ENCODE peak calls at places on chromosomes 13 and 19, in five cellular contexts. N is colonic mucosa, Q is IMR-90, K is ovary, D is uterus. J is an unnamed sample.

GRCh38 chr19:5562280-5562679 is 5.5 kb downstream of the TINCR start:
- DNase-seq in N (no peak), Q (no peak), K (no peak), D (no peak), J (no peak)

GRCh38 chr13:21674271-21675009 is 3.6 kb downstream of the FGF9 start:
- DNase-seq in N (peak), Q (no peak), K (no peak), D (no peak), J (no peak)

GRCh38 chr13:113117335-113117872 is 5.2 kb upstream of the F10 start:
- DNase-seq in N (no peak), Q (no peak), K (no peak), D (peak), J (peak)

GRCh38 chr13:35157143-35157755 is 215.2 kb downstream of the NBEA start:
- DNase-seq in N (peak), Q (peak), K (no peak), D (no peak), J (peak)

GRCh38 chr19:10803252-10803651 is 32.8 kb downstream of the TMED1 start:
- DNase-seq in N (no peak), Q (no peak), K (no peak), D (no peak), J (no peak)

GRCh38 chr13:27432612-27433210 is 8.3 kb downstream of the GTF3A start:
- DNase-seq in N (no peak), Q (no peak), K (no peak), D (no peak), J (no peak)

GRCh38 chr19:40681039-40681438 is 9.4 kb downstream of the NUMBL start:
- DNase-seq in N (no peak), Q (no peak), K (no peak), D (no peak), J (no peak)

GRCh38 chr13:99800004-99800403 is 171.6 kb downstream of the ZIC5 start:
- DNase-seq in N (no peak), Q (no peak), K (no peak), D (no peak), J (no peak)

GRCh38 chr19:35805518-35806102 is 7.0 kb downstream of the PRODH2 start:
- DNase-seq in N (no peak), Q (no peak), K (no peak), D (no peak), J (no peak)

GRCh38 chr13:75365724-75366173 is 116.2 kb downstream of the TBC1D4 start:
- DNase-seq in N (no peak), Q (peak), K (no peak), D (no peak), J (peak)

GRCh38 chr19:41174297-41174928 is 18.6 kb upstream of the CYP2S1 start:
- DNase-seq in N (peak), Q (no peak), K (no peak), D (no peak), J (no peak)

GRCh38 chr13:82330499-82330898 is 1551.8 kb downstream of the SLITRK1 start:
- DNase-seq in N (no peak), Q (no peak), K (no peak), D (no peak), J (peak)

GRCh38 chr19:7665076-7665475 is 3.8 kb upstream of the RETN start:
- DNase-seq in N (no peak), Q (peak), K (no peak), D (no peak), J (peak)

GRCh38 chr13:111252449-111253124 is 67.9 kb upstream of the TEX29 start:
- DNase-seq in N (no peak), Q (peak), K (no peak), D (no peak), J (no peak)

GRCh38 chr19:7862413-7862951 is 11.7 kb downstream of the PRR36 start:
- DNase-seq in N (peak), Q (peak), K (peak), D (no peak), J (peak)

GRCh38 chr19:46613525-46613924 is 11.4 kb downstream of the PTGIR start:
- DNase-seq in N (no peak), Q (no peak), K (peak), D (no peak), J (no peak)

GRCh38 chr19:17706750-17707181 is 12.5 kb upstream of the MAP1S start:
- DNase-seq in N (no peak), Q (peak), K (no peak), D (no peak), J (peak)

GRCh38 chr13:52395704-52396103 is 10.3 kb downstream of the THSD1 start:
- DNase-seq in N (no peak), Q (no peak), K (no peak), D (no peak), J (no peak)

GRCh38 chr19:1841209-1841924 is 6.9 kb downstream of the REXO1 start:
- DNase-seq in N (no peak), Q (no peak), K (no peak), D (no peak), J (no peak)

GRCh38 chr19:51891193-51891747 is 3.5 kb upstream of the ZNF577 start:
- DNase-seq in N (no peak), Q (no peak), K (no peak), D (no peak), J (no peak)

GRCh38 chr13:97113231-97114001 is 108.7 kb upstream of the MBNL2 start:
- DNase-seq in N (no peak), Q (no peak), K (no peak), D (peak), J (no peak)

GRCh38 chr19:58153386-58153785 is 2.8 kb upstream of the ZNF329 start:
- DNase-seq in N (no peak), Q (no peak), K (no peak), D (no peak), J (no peak)

GRCh38 chr19:30215248-30215647 is 156.9 kb upstream of the ZNF536 start:
- DNase-seq in N (no peak), Q (no peak), K (no peak), D (no peak), J (no peak)

GRCh38 chr13:25732146-25732865 is 319.5 kb downstream of the SHISA2 start:
- DNase-seq in N (no peak), Q (peak), K (no peak), D (no peak), J (peak)

GRCh38 chr19:6765738-6766356 is 1.4 kb downstream of the SH2D3A start:
- DNase-seq in N (peak), Q (no peak), K (no peak), D (no peak), J (no peak)

GRCh38 chr13:112684041-112684440 is 5.8 kb upstream of the ATP11A start:
- DNase-seq in N (no peak), Q (no peak), K (no peak), D (no peak), J (no peak)

GRCh38 chr13:41639955-41640780 is 182.8 kb downstream of the RGCC start:
- DNase-seq in N (no peak), Q (no peak), K (no peak), D (peak), J (peak)

GRCh38 chr19:44848036-44848804 is 2.1 kb downstream of the NECTIN2 start:
- DNase-seq in N (peak), Q (peak), K (peak), D (peak), J (peak)

GRCh38 chr19:13629687-13630357 is 123.5 kb upstream of the CACNA1A start:
- DNase-seq in N (no peak), Q (peak), K (no peak), D (no peak), J (no peak)

GRCh38 chr13:82900453-82900852 is 981.8 kb downstream of the SLITRK1 start:
- DNase-seq in N (no peak), Q (no peak), K (no peak), D (no peak), J (no peak)

GRCh38 chr19:4516939-4517300 is 1.4 kb downstream of the PLIN4 start:
- DNase-seq in N (no peak), Q (no peak), K (no peak), D (no peak), J (no peak)
- H3K4me3 ChIP-seq in N (no peak), Q (no peak), K (peak), D (peak), J (no peak)

GRCh38 chr19:48333467-48334384 is 8.4 kb downstream of the EMP3 start:
- DNase-seq in N (peak), Q (peak), K (peak), D (peak), J (peak)

GRCh38 chr19:48329167-48329891 is 4.0 kb downstream of the EMP3 start:
- DNase-seq in N (no peak), Q (peak), K (no peak), D (no peak), J (peak)

GRCh38 chr19:48332662-48333466 is 7.5 kb downstream of the EMP3 start:
- DNase-seq in N (peak), Q (peak), K (peak), D (peak), J (peak)

GRCh38 chr19:48332351-48332661 is 7.0 kb downstream of the EMP3 start:
- DNase-seq in N (no peak), Q (no peak), K (no peak), D (no peak), J (no peak)

DNA sequence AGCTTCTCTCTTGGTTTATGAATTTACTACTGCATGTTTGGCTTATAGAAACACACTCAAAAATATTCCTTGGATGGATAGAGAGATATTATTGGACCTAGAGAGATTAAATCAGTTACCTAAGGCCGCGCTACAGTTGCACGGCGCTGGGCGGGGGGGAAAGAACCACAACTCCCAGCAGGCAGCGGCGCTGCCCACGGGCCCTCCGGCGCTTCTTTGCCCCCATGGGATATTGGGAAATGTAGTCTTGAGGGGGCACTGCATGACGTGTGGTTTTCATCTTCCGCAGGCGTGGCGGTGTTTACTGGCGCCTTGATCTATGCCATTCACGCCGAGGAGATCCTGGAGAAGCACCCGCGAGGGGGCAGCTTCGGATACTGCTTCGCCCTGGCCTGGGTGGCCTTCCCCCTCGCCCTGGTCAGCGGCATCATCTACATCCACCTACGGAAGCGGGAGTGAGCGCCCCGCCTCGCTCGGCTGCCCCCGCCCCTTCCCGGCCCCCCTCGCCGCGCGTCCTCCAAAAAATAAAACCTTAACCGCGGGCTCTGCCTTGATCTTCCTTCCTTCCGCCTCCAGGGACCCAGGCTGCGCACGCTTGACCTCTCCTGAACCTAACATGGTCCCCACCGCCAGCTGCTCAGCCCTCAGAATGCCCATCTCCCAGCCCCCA is 4.8 kb downstream of the EMP3 start:
- DNase-seq in N (peak), Q (no peak), K (peak), D (peak), J (no peak)
- TF ChIP-seq CTCF in N (no peak), Q (no peak), K (no peak), D (no peak), J (no peak)

GRCh38 chr19:48418317-48419064 is 25.0 kb downstream of the GRIN2D start:
- DNase-seq in N (no peak), Q (peak), K (no peak), D (no peak), J (no peak)
- H3K4me3 ChIP-seq in N (no peak), Q (no peak), K (no peak), D (no peak), J (no peak)

DNA sequence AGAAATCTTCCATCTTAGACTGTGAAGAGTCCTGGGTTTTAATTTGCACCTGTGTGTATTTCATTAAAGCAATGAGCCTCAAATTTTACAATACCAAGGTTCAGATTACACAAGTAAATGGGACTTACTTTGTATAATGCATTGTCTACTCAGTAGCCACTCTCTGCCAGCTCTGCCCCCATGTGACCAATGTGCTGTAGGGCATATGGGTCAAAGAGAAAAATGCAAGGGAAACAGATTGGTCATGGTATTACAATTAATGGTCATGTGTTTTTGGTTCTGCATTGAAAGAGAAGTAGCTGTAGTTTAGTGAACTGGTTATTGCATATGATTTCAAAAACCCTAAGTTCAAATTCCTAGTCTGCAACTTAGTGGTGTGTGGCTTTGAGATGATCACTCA is 545.5 kb downstream of the SUCLA2 start:
- DNase-seq in N (no peak), Q (no peak), K (no peak), D (no peak), J (peak)
- TF ChIP-seq CTCF in N (no peak), Q (no peak), K (no peak), D (no peak), J (peak)

GRCh38 chr13:40187324-40187795 is 479.1 kb downstream of the FOXO1 start:
- DNase-seq in N (no peak), Q (no peak), K (no peak), D (no peak), J (no peak)
- H3K4me3 ChIP-seq in N (no peak), Q (no peak), K (no peak), D (no peak), J (no peak)